ENCODE peak calls at places on chromosomes 12 and 14, in ten cellular contexts. A is transverse colon, T is IMR-90, Q is heart left ventricle, D is RWPE1, Z is AG04450, J is PC-3, K is left ventricle myocardium inferior, L is caudate nucleus, R is psoas muscle. W is an unnamed sample.

GRCh38 chr12:91355150-91356006 is 172.8 kb upstream of the DCN start:
- DNase-seq in J (peak; percentile 82), D (peak; percentile 67), T (peak; percentile 80), R (peak; percentile 57), A (peak; percentile 73), Z (peak; percentile 63), K (peak; percentile 56), Q (peak; percentile 66), L (peak; percentile 10), W (no peak)

GRCh38 chr14:41606249-41607118 is at the start of gene LRFN5:
- DNase-seq in L (peak; percentile 44), Z (no peak), K (peak; percentile 43), A (no peak), D (no peak), T (peak; percentile 49), R (peak; percentile 36), Q (peak; percentile 69), J (peak; percentile 12), W (no peak)

GRCh38 chr12:110983811-110984210 is 63.4 kb upstream of the MYL2 start:
- DNase-seq in T (no peak), L (no peak), K (no peak), A (no peak), Z (no peak), R (no peak), D (no peak), Q (no peak), J (no peak), W (no peak)

GRCh38 chr12:5560242-5560641 is 128.3 kb downstream of the NTF3 start:
- DNase-seq in R (no peak), D (no peak), J (no peak), Q (no peak), K (no peak), Z (no peak), T (peak; percentile 26), A (no peak), L (no peak), W (no peak)

GRCh38 chr12:7206691-7207090 is 17.2 kb downstream of the PEX5 start:
- DNase-seq in L (no peak), Z (no peak), T (no peak), A (no peak), J (no peak), D (no peak), K (no peak), R (no peak), Q (no peak), W (no peak)

GRCh38 chr14:100471451-100472093 is 115.6 kb downstream of the BEGAIN start:
- DNase-seq in K (no peak), A (no peak), Q (no peak), D (no peak), J (peak; percentile 78), R (peak; percentile 50), T (no peak), Z (no peak), L (no peak), W (no peak)

GRCh38 chr14:59394268-59394667 is 70.9 kb downstream of the GPR135 start:
- DNase-seq in J (no peak), Z (no peak), A (no peak), L (no peak), D (peak; percentile 15), T (no peak), Q (no peak), K (no peak), R (no peak), W (no peak)

GRCh38 chr12:96132819-96133218 is 61.4 kb upstream of the ELK3 start:
- DNase-seq in D (no peak), R (no peak), Q (no peak), A (peak; percentile 23), J (peak; percentile 23), T (no peak), L (no peak), K (no peak), Z (no peak), W (no peak)

GRCh38 chr12:118374909-118375308 is 1.4 kb upstream of the SUDS3 start:
- DNase-seq in T (no peak), D (no peak), K (no peak), R (no peak), A (no peak), L (no peak), Z (no peak), Q (no peak), J (no peak), W (no peak)

GRCh38 chr12:118371354-118372282 is 1.1 kb downstream of the TAOK3 start:
- DNase-seq in J (peak; percentile 37), T (no peak), D (no peak), Z (no peak), R (peak; percentile 34), Q (peak; percentile 76), L (no peak), K (peak; percentile 25), A (peak; percentile 26), W (no peak)

GRCh38 chr12:118373628-118374027 is 921 bp upstream of the TAOK3 start:
- DNase-seq in A (no peak), L (no peak), J (no peak), Q (no peak), T (no peak), D (no peak), R (no peak), K (no peak), Z (no peak), W (no peak)

GRCh38 chr12:118374126-118374725 is 1.5 kb upstream of the TAOK3 start:
- DNase-seq in A (no peak), R (no peak), T (no peak), J (no peak), L (no peak), D (no peak), Q (no peak), Z (no peak), K (no peak), W (no peak)

DNA sequence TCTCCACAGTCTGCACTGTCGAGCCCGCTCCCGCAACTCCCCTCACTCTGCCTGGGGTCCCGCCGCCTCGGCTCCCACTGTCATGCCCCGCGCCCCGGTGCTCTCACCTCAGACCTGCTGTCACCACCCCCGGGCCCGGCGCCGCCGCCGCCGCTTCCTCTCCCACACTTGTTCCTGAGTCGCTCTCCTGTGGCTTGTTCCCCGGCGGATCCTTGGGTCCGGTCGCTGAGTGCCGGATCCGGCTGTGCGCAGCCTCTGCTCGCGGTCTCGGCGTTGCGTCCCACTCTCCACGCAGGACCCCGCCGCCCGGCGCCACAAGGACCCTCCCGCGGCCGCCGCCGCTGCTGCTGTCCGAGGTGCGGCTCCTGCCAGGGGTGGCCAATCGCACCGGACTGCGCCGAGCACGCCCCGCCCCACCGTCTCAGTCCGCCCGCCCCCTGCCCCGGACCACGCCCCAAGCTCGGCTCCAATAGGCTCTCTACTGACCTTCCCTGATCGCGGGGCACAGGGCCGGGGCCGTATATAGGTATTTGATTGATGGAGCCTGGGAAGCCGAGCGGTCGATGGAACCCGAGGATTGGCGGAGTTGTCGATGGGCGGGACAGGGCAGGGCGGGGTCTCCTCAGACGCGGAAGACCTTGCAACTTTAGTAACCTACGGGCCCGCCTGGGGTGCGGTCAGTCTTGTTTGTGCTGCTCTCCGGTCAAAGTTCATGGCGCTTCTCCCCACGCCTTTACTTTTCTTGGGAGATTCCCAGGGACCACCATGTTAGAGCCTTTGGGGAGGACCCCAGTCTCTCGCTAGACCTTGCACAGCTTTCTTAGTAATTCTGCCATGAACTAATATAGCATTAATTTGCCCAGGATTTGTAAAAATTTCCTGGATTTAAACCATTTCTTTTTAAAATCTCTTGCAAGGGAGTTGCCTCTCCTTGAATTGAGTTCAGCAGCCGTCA is at the start of gene TAOK3:
- DNase-seq in D (peak; percentile 96), T (peak; percentile 97), Q (peak; percentile 98), K (peak; percentile 98), Z (peak; percentile 96), L (peak; percentile 99), R (peak; percentile 98), J (peak; percentile 99), A (peak; percentile 99), W (peak; percentile 100)
- H3K27ac ChIP-seq in D (peak within 1 kb of the TSS; percentile 77), T (peak within 1 kb of the TSS; percentile 83), Q (peak within 1 kb of the TSS; percentile 93), K (peak within 1 kb of the TSS; percentile 95), Z (peak within 1 kb of the TSS; percentile 57), L (peak within 1 kb of the TSS; percentile 87), R (peak within 1 kb of the TSS; percentile 96), J (peak within 1 kb of the TSS; percentile 47), A (peak within 1 kb of the TSS; percentile 89), W (peak within 1 kb of the TSS; percentile 73)

GRCh38 chr12:12721251-12721689 is 4.1 kb downstream of the CDKN1B start:
- DNase-seq in T (no peak), Q (no peak), A (peak; percentile 54), R (no peak), L (no peak), K (no peak), Z (no peak), J (peak; percentile 69), D (no peak), W (no peak)

GRCh38 chr12:12719496-12719895 is 2.3 kb downstream of the CDKN1B start:
- DNase-seq in T (no peak), Z (no peak), J (peak; percentile 16), Q (no peak), K (no peak), A (no peak), L (no peak), D (no peak), R (no peak), W (no peak)

GRCh38 chr12:12718853-12719252 is 1.7 kb downstream of the CDKN1B start:
- DNase-seq in T (peak; percentile 76), D (no peak), Q (no peak), R (no peak), A (no peak), Z (no peak), L (no peak), J (peak; percentile 10), K (no peak), W (no peak)

GRCh38 chr12:12720637-12721250 is 3.6 kb downstream of the CDKN1B start:
- DNase-seq in L (no peak), D (no peak), Z (no peak), Q (no peak), T (no peak), K (no peak), A (no peak), R (no peak), J (peak; percentile 7), W (no peak)

DNA sequence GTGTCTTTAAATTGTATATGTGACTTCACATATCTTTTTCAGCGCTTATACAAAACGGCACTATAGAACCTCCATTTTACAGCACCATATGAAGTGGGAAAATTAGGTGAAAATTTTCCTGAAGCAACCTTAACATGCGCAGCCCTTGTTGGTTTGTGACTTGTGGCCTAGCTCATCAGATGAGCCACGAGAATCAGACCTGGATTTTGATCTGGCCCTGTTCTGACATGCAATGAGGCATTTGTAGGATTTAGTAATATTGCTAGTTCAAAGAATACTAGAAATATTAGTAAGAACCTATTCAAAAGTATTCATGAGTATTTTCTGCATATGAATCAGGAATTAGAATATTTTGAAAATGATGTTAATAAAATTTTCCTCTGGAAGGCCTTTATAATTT is 2.9 kb downstream of the CDKN1B start:
- DNase-seq in J (peak; percentile 10), A (no peak), L (no peak), K (no peak), Z (no peak), T (no peak), Q (no peak), D (no peak), R (no peak), W (no peak)
- H3K27ac ChIP-seq in J (peak overlapping the region; percentile 97), A (peak overlapping the region; percentile 100), L (peak overlapping the region; percentile 40), K (peak overlapping the region; percentile 97), Z (no peak overlapping the region), T (peak overlapping the region; percentile 63), Q (no peak overlapping the region), D (no peak overlapping the region), R (peak overlapping the region; percentile 93), W (peak overlapping the region; percentile 96)

DNA sequence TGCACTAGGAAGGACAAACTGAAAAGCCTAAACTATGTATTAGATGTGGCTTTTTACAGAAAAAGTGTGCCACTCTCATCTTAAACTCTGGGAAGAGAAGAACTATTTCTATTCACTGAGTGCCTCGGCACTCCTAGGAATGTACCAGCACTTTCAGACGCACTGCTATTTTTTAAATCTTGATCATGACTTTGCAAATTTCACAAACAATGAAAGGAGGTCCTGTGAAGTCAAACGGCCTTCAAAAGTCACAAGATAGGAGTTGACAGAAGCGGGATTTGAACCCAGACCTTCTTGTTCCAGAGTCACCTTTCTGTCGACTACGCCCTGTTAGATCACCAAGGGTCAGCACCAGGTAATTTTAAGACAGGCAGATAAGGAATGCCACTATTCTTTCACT is 365.4 kb downstream of the VRK1 start:
- DNase-seq in Q (no peak), T (no peak), D (no peak), L (no peak), R (no peak), Z (no peak), K (no peak), J (no peak), A (no peak), W (no peak)
- H3K27ac ChIP-seq in Q (no peak overlapping the region), T (no peak overlapping the region), D (no peak overlapping the region), L (no peak overlapping the region), R (no peak overlapping the region), Z (no peak overlapping the region), K (no peak overlapping the region), J (peak overlapping the region; percentile 26), A (no peak overlapping the region), W (no peak overlapping the region)

GRCh38 chr12:131007794-131008460 is 54.2 kb downstream of the ADGRD1 start:
- DNase-seq in L (no peak), D (no peak), K (no peak), A (no peak), Z (no peak), Q (no peak), T (no peak), J (no peak), R (no peak), W (no peak)
- H3K27ac ChIP-seq in L (no peak overlapping the region), D (no peak overlapping the region), K (peak overlapping the region; percentile 81), A (no peak overlapping the region), Z (no peak overlapping the region), Q (peak overlapping the region; percentile 79), T (no peak overlapping the region), J (no peak overlapping the region), R (no peak overlapping the region), W (no peak overlapping the region)

W was measured in ascending aorta.